ENCODE peak calls at places on chromosomes 6 and 20, in eight cellular contexts. T is psoas muscle, I is AG10803, B is fibroblast of lung, V is IMR-90, Z is mammary epithelial cell, M is pancreas, N is HepG2. H is an unnamed sample.

GRCh38 chr20:37991506-37992302 is 41.6 kb downstream of the TTI1 start:
- DNase-seq in I (no peak), N (no peak), T (no peak), V (no peak), Z (no peak), B (no peak), M (no peak), H (no peak)

GRCh38 chr20:31593221-31594001 is 11.7 kb upstream of the ID1 start:
- DNase-seq in B (peak), Z (peak), M (no peak), V (peak), I (peak), N (peak), T (no peak), H (peak)

GRCh38 chr6:57261896-57262295 is 39.8 kb upstream of the RAB23 start:
- DNase-seq in B (peak), T (no peak), Z (no peak), I (peak), V (no peak), M (no peak), N (no peak), H (peak)

GRCh38 chr6:100549406-100550167 is 84.9 kb upstream of the SIM1 start:
- DNase-seq in Z (no peak), T (no peak), I (peak), V (peak), N (no peak), B (peak), M (no peak), H (peak)

GRCh38 chr6:79713701-79714322 is 82.7 kb downstream of the SH3BGRL2 start:
- DNase-seq in Z (peak), T (no peak), M (no peak), B (peak), V (peak), N (peak), I (peak), H (peak)

GRCh38 chr20:49545572-49545971 is 22.4 kb downstream of the PTGIS start:
- DNase-seq in V (no peak), T (no peak), Z (no peak), M (no peak), I (no peak), B (no peak), N (no peak), H (no peak)

GRCh38 chr6:117404548-117404947 is 21.2 kb downstream of the ROS1 start:
- DNase-seq in M (no peak), N (no peak), Z (peak), V (peak), T (no peak), I (peak), B (peak), H (peak)

GRCh38 chr6:106360410-106360988 is at the start of gene CRYBG1:
- DNase-seq in I (no peak), N (peak), Z (peak), M (peak), B (no peak), T (peak), V (no peak), H (peak)

GRCh38 chr20:53888510-53888909 is 181.9 kb downstream of the BCAS1 start:
- DNase-seq in M (no peak), N (no peak), B (no peak), Z (no peak), I (no peak), T (no peak), V (no peak), H (no peak)

GRCh38 chr6:157487110-157487773 is 106.3 kb downstream of the ZDHHC14 start:
- DNase-seq in T (no peak), Z (no peak), M (no peak), V (no peak), B (no peak), N (no peak), I (no peak), H (no peak)

GRCh38 chr6:24396764-24397163 is 6.0 kb upstream of the MRS2 start:
- DNase-seq in V (no peak), B (no peak), Z (no peak), I (no peak), M (no peak), N (no peak), T (no peak), H (peak)

GRCh38 chr6:155378284-155378683 is 64.0 kb upstream of the TFB1M start:
- DNase-seq in T (no peak), I (no peak), N (no peak), B (no peak), Z (no peak), M (no peak), V (no peak), H (no peak)

GRCh38 chr6:122726649-122727048 is 52.9 kb upstream of the FABP7 start:
- DNase-seq in Z (peak), B (no peak), M (no peak), I (peak), V (peak), T (no peak), N (peak), H (peak)
- TF ChIP-seq CTCF in Z (peak), B (peak), M (no peak), I (peak), V (peak), T (peak), N (peak), H (peak)

DNA sequence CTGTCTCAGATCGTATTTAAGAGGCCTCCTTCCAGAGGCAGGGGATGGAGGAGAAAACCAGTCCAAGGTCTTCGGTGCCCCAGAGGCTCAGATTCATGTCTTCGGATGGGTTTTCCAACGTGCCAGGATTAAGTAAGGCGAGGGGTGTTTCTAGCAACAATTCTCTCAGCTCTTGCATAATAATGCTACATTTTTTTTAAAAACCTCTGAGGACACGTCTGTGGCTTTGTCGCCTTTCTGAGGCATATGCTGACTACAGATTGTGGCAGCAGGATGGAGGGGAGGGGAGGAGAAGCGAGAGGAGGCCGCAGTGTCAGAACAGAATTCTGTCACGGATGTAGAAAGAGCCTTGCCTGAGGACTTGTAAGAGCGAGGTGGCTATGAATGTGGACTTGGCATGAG is 17.7 kb upstream of the CCDC167 start:
- DNase-seq in Z (no peak), I (peak), T (no peak), B (no peak), N (no peak), V (no peak), M (no peak), H (no peak)
- H3K4me3 ChIP-seq in Z (no peak), I (no peak), T (no peak), B (no peak), N (no peak), V (no peak), M (no peak), H (no peak)

GRCh38 chr6:111256646-111257045 is 169.3 kb downstream of the SLC16A10 start:
- DNase-seq in I (no peak), N (peak), M (no peak), B (no peak), Z (no peak), T (no peak), V (no peak), H (peak)
- TF ChIP-seq CTCF in I (no peak), N (peak), M (no peak), B (no peak), Z (peak), T (peak), V (peak), H (peak)

GRCh38 chr6:90319979-90320667 is 23.5 kb upstream of the BACH2 start:
- DNase-seq in N (no peak), Z (no peak), B (no peak), M (no peak), I (no peak), T (no peak), V (no peak), H (no peak)
- H3K4me3 ChIP-seq in N (no peak), Z (no peak), B (no peak), M (no peak), I (no peak), T (no peak), V (no peak), H (no peak)

DNA sequence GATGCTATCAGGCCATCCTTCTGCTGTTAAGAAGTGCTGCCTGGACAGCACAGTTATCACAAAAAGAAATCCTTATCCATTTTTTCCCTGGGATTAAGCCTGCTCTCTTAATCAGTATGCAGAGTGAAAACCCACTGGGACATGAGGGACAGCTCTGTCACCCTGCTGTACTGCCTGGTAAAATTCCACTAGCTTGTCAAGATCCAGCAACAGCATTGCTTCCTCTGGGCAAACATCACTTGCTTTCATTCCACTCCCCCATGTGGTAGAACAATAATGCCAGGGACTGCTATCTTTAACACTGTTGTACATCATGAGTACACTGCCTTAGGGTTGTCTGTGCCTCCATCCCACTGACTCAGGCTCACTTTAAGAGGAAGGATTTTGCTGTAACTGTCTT is 331.3 kb downstream of the KIF16B start:
- DNase-seq in Z (peak), V (no peak), T (no peak), N (peak), M (no peak), B (no peak), I (no peak), H (peak)
- TF ChIP-seq CTCF in Z (peak), V (no peak), T (no peak), N (peak), M (no peak), B (no peak), I (no peak), H (peak)

GRCh38 chr6:26202201-26202611 is 115.0 kb downstream of the HFE start:
- DNase-seq in B (no peak), M (no peak), T (no peak), V (no peak), N (no peak), Z (no peak), I (no peak), H (no peak)

GRCh38 chr6:26200918-26201721 is 113.9 kb downstream of the HFE start:
- DNase-seq in N (no peak), Z (no peak), V (no peak), I (no peak), T (no peak), M (no peak), B (no peak), H (no peak)

GRCh38 chr6:26205161-26205624 is 118.0 kb downstream of the HFE start:
- DNase-seq in I (peak), N (peak), T (peak), M (no peak), Z (peak), V (peak), B (peak), H (peak)

GRCh38 chr6:26204332-26205160 is 117.3 kb downstream of the HFE start:
- DNase-seq in B (peak), Z (peak), V (peak), I (peak), N (peak), M (peak), T (peak), H (peak)

GRCh38 chr6:26202811-26203583 is 115.8 kb downstream of the HFE start:
- DNase-seq in I (no peak), V (no peak), N (no peak), M (no peak), B (no peak), Z (no peak), T (no peak), H (no peak)
- H3K4me3 ChIP-seq in I (no peak), V (no peak), N (no peak), M (no peak), B (no peak), Z (no peak), T (no peak), H (no peak)

H was measured in choroid plexus epithelial cell.